ENCODE peak calls at places on chromosomes 2 and 18, in six cellular contexts. Z is lower lobe of right lung, X is retinal pigment epithelial cell, U is kidney epithelial cell, A is A549, N is AG04450. H is an unnamed sample.

GRCh38 chr2:28224648-28225471 is 167.8 kb upstream of the FOSL2 start:
- DNase-seq in Z (no peak), X (peak), A (no peak), U (peak), N (peak), H (peak)

GRCh38 chr2:32284321-32284720 is 6.6 kb downstream of the YIPF4 start:
- DNase-seq in X (no peak), N (no peak), A (no peak), U (no peak), Z (no peak), H (peak)

GRCh38 chr18:32391126-32391525 is 79.6 kb downstream of the GAREM1 start:
- DNase-seq in U (no peak), X (no peak), A (no peak), N (no peak), Z (no peak), H (no peak)

GRCh38 chr2:10333966-10334365 is 31.3 kb downstream of the HPCAL1 start:
- DNase-seq in A (no peak), N (no peak), U (no peak), Z (no peak), X (no peak), H (no peak)

GRCh38 chr18:76923485-76924085 is 101.2 kb downstream of the ZNF236 start:
- DNase-seq in X (no peak), A (peak), Z (no peak), N (no peak), U (no peak), H (peak)

GRCh38 chr2:196515041-196515440 is 124.5 kb upstream of the CCDC150 start:
- DNase-seq in Z (no peak), N (no peak), X (no peak), U (no peak), A (no peak), H (no peak)

GRCh38 chr2:158211516-158211915 is 109.8 kb downstream of the UPP2 start:
- DNase-seq in N (no peak), U (peak), Z (no peak), X (no peak), A (no peak), H (no peak)

GRCh38 chr2:146954544-146954943 is 890.3 kb upstream of the ACVR2A start:
- DNase-seq in N (no peak), U (no peak), X (no peak), Z (no peak), A (no peak), H (no peak)

GRCh38 chr2:127552336-127552735 is 16.9 kb downstream of the MYO7B start:
- DNase-seq in U (no peak), Z (no peak), A (no peak), N (no peak), X (no peak), H (no peak)

GRCh38 chr2:70461981-70462876 is 91.4 kb downstream of the TGFA start:
- DNase-seq in N (no peak), Z (no peak), U (no peak), X (no peak), A (no peak), H (no peak)

GRCh38 chr2:188475945-188476344 is 184.3 kb downstream of the GULP1 start:
- DNase-seq in N (no peak), X (no peak), Z (no peak), A (no peak), U (peak), H (peak)

GRCh38 chr2:107094450-107094986 is 208.6 kb upstream of the ST6GAL2 start:
- DNase-seq in N (no peak), X (no peak), A (no peak), Z (no peak), U (no peak), H (no peak)

GRCh38 chr18:28095631-28096030 is 81.3 kb downstream of the CDH2 start:
- DNase-seq in N (no peak), U (no peak), Z (no peak), A (no peak), X (no peak), H (no peak)

GRCh38 chr18:62894681-62895390 is 179.5 kb downstream of the PHLPP1 start:
- DNase-seq in N (no peak), Z (no peak), A (no peak), X (no peak), U (no peak), H (peak)

GRCh38 chr18:79625195-79625923 is 54.2 kb upstream of the CTDP1 start:
- DNase-seq in Z (no peak), U (no peak), A (no peak), N (no peak), X (no peak), H (peak)

GRCh38 chr2:220341014-220341413 is 713.6 kb downstream of the SLC4A3 start:
- DNase-seq in A (no peak), U (no peak), Z (no peak), X (peak), N (no peak), H (no peak)

GRCh38 chr18:58615150-58616132 is 13.4 kb downstream of the ALPK2 start:
- DNase-seq in U (no peak), X (no peak), Z (no peak), A (no peak), N (no peak), H (no peak)

GRCh38 chr18:55268629-55269275 is 309.5 kb upstream of the CCDC68 start:
- DNase-seq in Z (no peak), U (no peak), X (no peak), N (no peak), A (no peak), H (no peak)

GRCh38 chr2:71779306-71779855 is 326.0 kb downstream of the DYSF start:
- DNase-seq in N (peak), A (no peak), X (no peak), U (no peak), Z (no peak), H (peak)

GRCh38 chr18:56083889-56084288 is 495.9 kb upstream of the TCF4 start:
- DNase-seq in X (no peak), A (no peak), N (no peak), Z (no peak), U (no peak), H (no peak)

GRCh38 chr2:191051825-191052778 is 38.1 kb upstream of the STAT1 start:
- DNase-seq in U (peak), X (no peak), A (no peak), Z (no peak), N (no peak), H (peak)

GRCh38 chr18:6997802-6998201 is 119.8 kb downstream of the LAMA1 start:
- DNase-seq in Z (no peak), X (no peak), U (no peak), N (no peak), A (no peak), H (peak)

GRCh38 chr2:117771969-117772630 is 42.4 kb upstream of the DDX18 start:
- DNase-seq in Z (no peak), X (peak), A (peak), U (no peak), N (no peak), H (peak)

GRCh38 chr2:117774716-117775115 is 39.8 kb upstream of the DDX18 start:
- DNase-seq in Z (no peak), X (no peak), A (no peak), N (no peak), U (no peak), H (no peak)

GRCh38 chr2:117775820-117776219 is 38.7 kb upstream of the DDX18 start:
- DNase-seq in N (no peak), X (no peak), A (no peak), Z (no peak), U (no peak), H (no peak)

GRCh38 chr2:117776888-117777287 is 37.6 kb upstream of the DDX18 start:
- DNase-seq in N (no peak), Z (no peak), U (no peak), X (no peak), A (no peak), H (no peak)
- TF ChIP-seq CTCF in N (no peak), Z (no peak), U (no peak), X (no peak), A (no peak), H (no peak)

DNA sequence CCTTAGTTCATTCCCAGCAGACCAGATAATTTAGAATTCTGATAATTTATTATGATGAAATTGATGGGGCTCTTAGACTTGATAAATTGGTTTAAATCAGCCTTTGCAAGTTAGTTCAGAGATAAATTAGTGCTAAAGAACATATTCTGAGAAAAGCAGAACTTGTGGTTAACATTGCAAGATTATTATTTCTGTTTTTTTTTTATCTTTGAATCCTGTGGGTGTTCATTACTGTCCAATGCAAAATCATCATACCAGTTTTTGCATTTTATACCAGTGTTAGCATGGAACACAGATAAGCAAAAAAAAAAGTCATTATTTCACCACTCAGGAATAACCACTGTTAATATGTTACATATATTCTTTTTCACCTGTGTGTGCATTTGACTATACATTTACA is 9.1 kb downstream of the SEPTIN2 start:
- DNase-seq in N (no peak), U (no peak), Z (no peak), A (no peak), X (no peak), H (no peak)
- H3K4me3 ChIP-seq in N (no peak), U (no peak), Z (no peak), A (no peak), X (no peak), H (no peak)

GRCh38 chr2:168314236-168314635 is 66.8 kb upstream of the STK39 start:
- DNase-seq in X (no peak), U (no peak), A (no peak), N (no peak), Z (no peak), H (no peak)

GRCh38 chr2:168315331-168316072 is 68.1 kb upstream of the STK39 start:
- DNase-seq in U (no peak), A (no peak), X (no peak), Z (no peak), N (no peak), H (no peak)

GRCh38 chr2:168311265-168311925 is 64.0 kb upstream of the STK39 start:
- DNase-seq in Z (no peak), X (no peak), U (no peak), A (no peak), N (no peak), H (no peak)

GRCh38 chr2:168310580-168310979 is 63.2 kb upstream of the STK39 start:
- DNase-seq in X (no peak), N (no peak), A (no peak), Z (no peak), U (no peak), H (no peak)

GRCh38 chr2:168312036-168312822 is 64.8 kb upstream of the STK39 start:
- DNase-seq in A (no peak), U (no peak), N (no peak), X (no peak), Z (no peak), H (no peak)
- TF ChIP-seq CTCF in A (no peak), U (no peak), N (no peak), X (no peak), Z (no peak), H (no peak)

GRCh38 chr2:166867874-166868514 is 20.3 kb upstream of the XIRP2 start:
- DNase-seq in U (no peak), Z (no peak), X (no peak), A (no peak), N (no peak), H (no peak)
- H3K4me3 ChIP-seq in U (no peak), Z (no peak), X (no peak), A (no peak), N (no peak), H (no peak)

GRCh38 chr2:187252063-187252462 is 196.0 kb downstream of the CALCRL start:
- DNase-seq in X (no peak), U (no peak), Z (no peak), A (no peak), N (no peak), H (no peak)
- TF ChIP-seq CTCF in X (no peak), U (no peak), Z (no peak), A (no peak), N (no peak), H (no peak)

DNA sequence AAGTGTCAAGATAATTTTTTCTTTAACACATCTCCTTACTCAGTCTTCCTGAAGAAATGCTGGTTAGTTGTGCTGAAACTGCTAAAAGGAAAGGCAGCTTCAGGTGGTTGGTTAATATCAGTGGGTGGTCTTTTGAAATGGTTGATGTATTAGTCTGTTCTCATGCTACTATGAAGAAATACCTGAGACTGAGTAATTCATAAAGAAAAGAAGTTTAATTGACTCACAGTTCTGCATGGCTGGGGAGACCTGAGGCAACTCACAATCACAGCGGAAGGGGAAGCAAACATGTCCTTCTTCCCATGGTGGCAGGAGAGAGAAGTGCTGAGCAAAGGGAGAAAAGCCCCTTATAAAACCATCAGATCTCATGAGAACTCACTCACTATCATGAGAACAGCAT is 125.9 kb upstream of the CYRIA start:
- DNase-seq in U (peak), A (no peak), X (no peak), N (no peak), Z (no peak), H (no peak)
- H3K4me3 ChIP-seq in U (no peak), A (no peak), X (no peak), N (no peak), Z (no peak), H (no peak)